ENCODE peak calls at places on chromosomes 12 and 14, in four cellular contexts. M is Calu3, Z is stomach, G is AML-193. V is an unnamed sample.

GRCh38 chr14:48035836-48036235 is 360.4 kb upstream of the MDGA2 start:
- DNase-seq in G (no peak), M (no peak), Z (no peak), V (peak; percentile 82)

GRCh38 chr12:57631566-57632368 is 1.2 kb downstream of the B4GALNT1 start:
- DNase-seq in G (no peak), Z (no peak), M (no peak), V (peak; percentile 47)

GRCh38 chr14:93023802-93024434 is 91.8 kb downstream of the ITPK1 start:
- DNase-seq in G (no peak), M (no peak), Z (no peak), V (no peak)

GRCh38 chr14:78196323-78196722 is 26.1 kb downstream of the NRXN3 start:
- DNase-seq in Z (no peak), G (no peak), M (no peak), V (no peak)

GRCh38 chr14:102985665-102986064 is 63.2 kb downstream of the AMN start:
- DNase-seq in G (no peak), M (no peak), Z (no peak), V (no peak)

GRCh38 chr12:102429211-102429610 is 51.2 kb downstream of the IGF1 start:
- DNase-seq in M (no peak), G (no peak), Z (no peak), V (no peak)

GRCh38 chr14:100088226-100088625 is 23.0 kb downstream of the EVL start:
- DNase-seq in Z (no peak), M (no peak), G (no peak), V (no peak)

GRCh38 chr14:66117600-66117999 is 368.6 kb upstream of the CCDC196 start:
- DNase-seq in G (no peak), Z (no peak), M (peak; percentile 12), V (no peak)

GRCh38 chr12:26572131-26572530 is 260.9 kb downstream of the ITPR2 start:
- DNase-seq in Z (no peak), G (no peak), M (no peak), V (no peak)

GRCh38 chr14:105849933-105850626 is 323.7 kb downstream of the TMEM121 start:
- DNase-seq in M (no peak), G (no peak), Z (no peak), V (no peak)

GRCh38 chr12:113292547-113292946 is 42.4 kb downstream of the SLC8B1 start:
- DNase-seq in G (no peak), Z (no peak), M (no peak), V (no peak)

GRCh38 chr14:24151404-24152080 is 4.2 kb downstream of the RNF31 start:
- DNase-seq in G (no peak), M (no peak), Z (no peak), V (no peak)

GRCh38 chr14:104549536-104550339 is 29.8 kb upstream of the C14orf180 start:
- DNase-seq in Z (no peak), G (no peak), M (no peak), V (no peak)

GRCh38 chr14:55837467-55837866 is 257.5 kb downstream of the KTN1 start:
- DNase-seq in M (no peak), Z (no peak), G (no peak), V (no peak)

GRCh38 chr12:2618291-2618995 is 176.3 kb upstream of the FKBP4 start:
- DNase-seq in G (no peak), M (no peak), Z (no peak), V (no peak)